ENCODE peak calls at places on chromosomes 1 and 21, in seven cellular contexts. N, T, H, D, Z, M and F are unnamed samples.

GRCh38 chr21:43757601-43758000 is 18.5 kb downstream of the CSTB start:
- DNase-seq in N (no peak), D (no peak), Z (no peak), H (no peak), M (no peak), T (no peak), F (no peak)

GRCh38 chr1:34845131-34845901 is 14.2 kb downstream of the SMIM12 start:
- DNase-seq in T (no peak), Z (no peak), M (no peak), N (no peak), H (no peak), D (no peak), F (no peak)

GRCh38 chr1:18724001-18724411 is 93.4 kb downstream of the PAX7 start:
- DNase-seq in N (no peak), M (no peak), Z (no peak), D (no peak), H (peak; percentile 79), T (no peak), F (no peak)

GRCh38 chr1:192974701-192975100 is 84.5 kb downstream of the UCHL5 start:
- DNase-seq in Z (peak; percentile 20), T (peak; percentile 45), H (no peak), N (no peak), M (no peak), D (peak; percentile 36), F (no peak)

GRCh38 chr1:243483084-243483845 is 227.4 kb downstream of the SDCCAG8 start:
- DNase-seq in Z (no peak), H (peak; percentile 80), D (no peak), N (no peak), T (no peak), M (no peak), F (peak; percentile 61)

GRCh38 chr1:4801192-4801924 is 146.9 kb downstream of the AJAP1 start:
- DNase-seq in Z (no peak), D (no peak), H (no peak), N (peak; percentile 67), M (peak; percentile 53), T (peak; percentile 1), F (no peak)

GRCh38 chr1:241551759-241552638 is 19.8 kb downstream of the KMO start:
- DNase-seq in D (no peak), M (no peak), N (no peak), Z (no peak), T (no peak), H (no peak), F (no peak)

GRCh38 chr1:50066806-50067205 is 41.9 kb upstream of the ELAVL4 start:
- DNase-seq in D (no peak), M (no peak), Z (no peak), H (no peak), N (no peak), T (no peak), F (no peak)

GRCh38 chr1:157431751-157432150 is 120.6 kb downstream of the FCRL5 start:
- DNase-seq in T (peak; percentile 3), N (no peak), Z (no peak), H (no peak), D (peak; percentile 79), M (no peak), F (no peak)

GRCh38 chr1:215529111-215529510 is 38.0 kb upstream of the KCTD3 start:
- DNase-seq in M (no peak), T (no peak), Z (no peak), N (no peak), H (no peak), D (peak; percentile 11), F (no peak)

GRCh38 chr1:179702923-179703322 is 40.2 kb upstream of the FAM163A start:
- DNase-seq in D (no peak), N (no peak), Z (no peak), H (no peak), T (no peak), M (no peak), F (no peak)

GRCh38 chr1:225410036-225410435 is 17.8 kb downstream of the LBR start:
- DNase-seq in M (no peak), N (no peak), Z (no peak), D (no peak), H (no peak), T (no peak), F (no peak)

GRCh38 chr1:225413708-225414375 is 14.0 kb downstream of the LBR start:
- DNase-seq in M (no peak), T (no peak), Z (no peak), N (no peak), D (no peak), H (no peak), F (no peak)

GRCh38 chr1:225412803-225413338 is 15.0 kb downstream of the LBR start:
- DNase-seq in N (no peak), H (no peak), T (no peak), M (peak; percentile 74), D (no peak), Z (no peak), F (no peak)

GRCh38 chr1:225415307-225415706 is 12.5 kb downstream of the LBR start:
- DNase-seq in M (no peak), D (no peak), H (no peak), N (no peak), Z (no peak), T (no peak), F (no peak)

GRCh38 chr1:225412301-225412700 is 15.5 kb downstream of the LBR start:
- DNase-seq in Z (no peak), N (no peak), D (no peak), M (no peak), T (no peak), H (no peak), F (no peak)
- H3K36me3 ChIP-seq in Z (peaks cover 7% of the 10 kb centered on the region), N (peaks cover 81% of the 10 kb centered on the region), D (peaks cover 15% of the 10 kb centered on the region), M (no peaks in the 10 kb centered on the region), T (peaks cover 10% of the 10 kb centered on the region), H (peaks cover 60% of the 10 kb centered on the region), F (peaks cover 10% of the 10 kb centered on the region)

DNA sequence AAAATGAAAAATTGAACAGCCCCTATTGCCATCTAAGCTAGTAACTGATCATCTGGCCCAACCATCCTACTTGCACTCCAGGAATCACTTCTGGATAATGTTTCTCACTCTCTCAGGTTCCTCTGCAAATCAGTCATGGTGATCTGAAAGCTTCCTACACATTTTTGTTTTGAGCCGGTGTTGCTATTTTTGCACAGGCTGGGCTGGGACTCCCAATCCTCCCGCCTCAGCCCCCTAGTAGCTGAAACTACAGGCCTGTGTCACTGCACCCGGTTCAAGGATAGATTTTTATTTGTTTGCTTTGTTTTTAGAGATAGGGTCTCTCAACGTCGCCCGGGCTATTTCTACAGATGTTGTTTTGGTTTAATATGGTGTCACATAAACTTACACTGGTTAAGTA is 40.5 kb upstream of the HMCN1 start:
- DNase-seq in T (no peak), N (no peak), H (no peak), Z (no peak), M (no peak), D (no peak), F (no peak)
- H3K4me3 ChIP-seq in T (no peak overlapping the region), N (peak overlapping the region; percentile 9), H (no peak overlapping the region), Z (no peak overlapping the region), M (peak overlapping the region; percentile 19), D (no peak overlapping the region), F (no peak overlapping the region)

GRCh38 chr1:175070818-175071217 is 3.2 kb downstream of the TNN start:
- DNase-seq in D (no peak), T (no peak), M (no peak), N (no peak), Z (no peak), H (no peak), F (no peak)

GRCh38 chr1:175073633-175074032 is 6.0 kb downstream of the TNN start:
- DNase-seq in M (no peak), Z (no peak), N (no peak), H (no peak), T (no peak), D (no peak), F (no peak)

GRCh38 chr1:175071544-175071943 is 3.9 kb downstream of the TNN start:
- DNase-seq in N (no peak), M (no peak), Z (no peak), H (no peak), D (no peak), T (no peak), F (no peak)

GRCh38 chr1:175072131-175072941 is 4.7 kb downstream of the TNN start:
- DNase-seq in M (no peak), N (no peak), T (peak; percentile 90), H (no peak), Z (peak; percentile 21), D (peak; percentile 81), F (no peak)

GRCh38 chr1:175073054-175073453 is 5.4 kb downstream of the TNN start:
- DNase-seq in Z (no peak), M (no peak), T (peak; percentile 8), H (no peak), N (peak; percentile 19), D (peak; percentile 61), F (no peak)
- H3K36me3 ChIP-seq in Z (no peaks in the 10 kb centered on the region), M (no peaks in the 10 kb centered on the region), T (no peaks in the 10 kb centered on the region), H (no peaks in the 10 kb centered on the region), N (no peaks in the 10 kb centered on the region), D (no peaks in the 10 kb centered on the region), F (no peaks in the 10 kb centered on the region)

DNA sequence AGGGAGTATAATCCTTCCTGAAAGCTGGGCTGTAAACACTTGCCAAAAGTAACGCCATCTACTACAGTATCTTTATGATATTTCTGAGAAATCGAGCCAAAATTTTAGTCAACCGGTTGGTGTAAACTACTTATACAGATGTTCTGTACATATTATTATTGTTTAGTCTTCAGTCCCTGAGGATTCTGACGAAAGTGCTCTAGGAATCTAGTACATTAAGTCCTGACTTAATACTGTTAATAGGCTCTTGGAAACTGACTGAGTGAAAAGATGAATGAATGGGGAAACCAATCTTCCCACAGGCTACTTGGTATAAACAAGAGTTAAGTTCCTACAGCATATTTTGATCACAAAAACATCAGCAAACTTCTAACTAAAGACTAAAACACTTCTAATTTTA is 274.3 kb downstream of the USP25 start:
- DNase-seq in T (no peak), M (no peak), H (no peak), N (no peak), Z (no peak), D (no peak), F (no peak)
- H3K4me3 ChIP-seq in T (no peak overlapping the region), M (no peak overlapping the region), H (no peak overlapping the region), N (no peak overlapping the region), Z (no peak overlapping the region), D (no peak overlapping the region), F (no peak overlapping the region)

DNA sequence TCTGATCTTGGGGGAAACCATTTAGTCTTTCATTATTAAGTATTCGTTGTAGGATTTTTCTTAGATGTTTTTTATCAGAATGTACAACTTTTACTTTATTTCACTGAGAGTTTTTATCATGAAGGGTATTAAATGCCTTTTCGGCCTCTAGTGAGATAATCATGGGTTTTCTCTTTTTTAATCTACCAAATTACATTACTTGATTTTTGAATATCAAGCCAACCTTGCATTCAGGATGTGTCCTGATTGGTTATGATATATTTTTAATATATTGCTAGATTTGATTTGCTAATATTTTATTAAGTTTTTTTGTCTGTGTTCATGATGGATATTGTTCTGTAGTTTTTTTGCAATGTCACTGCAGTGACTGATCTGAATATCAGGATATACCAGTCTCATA is 9.4 kb downstream of the NUF2 start:
- DNase-seq in M (no peak), N (no peak), H (no peak), Z (no peak), T (no peak), D (peak; percentile 9), F (no peak)
- H3K36me3 ChIP-seq in M (no peaks in the 10 kb centered on the region), N (peaks cover 9% of the 10 kb centered on the region), H (peaks cover 80% of the 10 kb centered on the region), Z (no peaks in the 10 kb centered on the region), T (peaks cover 2% of the 10 kb centered on the region), D (peaks cover 6% of the 10 kb centered on the region), F (peaks cover 79% of the 10 kb centered on the region)